ENCODE peak calls at places on chromosomes 6 and 20, in ten cellular contexts. K is small intestine, D is IMR-90, I is BE2C, P is skeletal muscle cell, T is heart right ventricle, N is brain microvascular endothelial cell, Y is fibroblast of the aortic adventitia, M is stomach, H is lower leg skin. Z is an unnamed sample.

GRCh38 chr6:17998003-17998402 is 10.6 kb upstream of the KIF13A start:
- DNase-seq in D (no peak), I (no peak), Y (no peak), H (no peak), M (no peak), N (no peak), P (no peak), K (no peak), T (no peak), Z (no peak)

GRCh38 chr6:13311155-13311554 is 17.2 kb downstream of the TBC1D7 start:
- DNase-seq in N (no peak), P (no peak), M (no peak), H (no peak), K (peak; percentile 16), Y (no peak), T (no peak), I (no peak), D (no peak), Z (no peak)

GRCh38 chr6:47352169-47352568 is 42.5 kb upstream of the TNFRSF21 start:
- DNase-seq in N (peak; percentile 5), P (no peak), I (peak; percentile 24), T (no peak), Y (no peak), M (no peak), D (no peak), K (no peak), H (no peak), Z (no peak)

GRCh38 chr20:53865905-53866786 is 204.2 kb downstream of the BCAS1 start:
- DNase-seq in P (no peak), N (peak; percentile 46), K (peak; percentile 56), D (peak; percentile 77), H (no peak), I (peak; percentile 59), T (peak; percentile 32), M (peak; percentile 60), Y (peak; percentile 73), Z (no peak)

GRCh38 chr20:57588596-57588995 is 27.7 kb downstream of the PCK1 start:
- DNase-seq in Y (no peak), H (no peak), M (no peak), D (no peak), K (no peak), N (no peak), I (no peak), P (no peak), T (no peak), Z (no peak)

GRCh38 chr6:135299256-135299655 is 118.1 kb downstream of the MYB start:
- DNase-seq in I (no peak), K (no peak), M (no peak), H (no peak), T (no peak), D (peak; percentile 75), P (peak; percentile 31), Y (peak; percentile 41), N (peak; percentile 96), Z (peak; percentile 33)

GRCh38 chr6:139016337-139017213 is 12.0 kb upstream of the ABRACL start:
- DNase-seq in Y (no peak), H (no peak), P (no peak), D (no peak), I (no peak), T (no peak), N (no peak), M (no peak), K (no peak), Z (no peak)

GRCh38 chr6:152984387-152984872 is 1.6 kb upstream of the FBXO5 start:
- DNase-seq in Y (no peak), M (no peak), H (no peak), I (no peak), D (no peak), P (no peak), N (no peak), K (peak; percentile 7), T (no peak), Z (no peak)

GRCh38 chr20:5935384-5935783 is 14.9 kb downstream of the TRMT6 start:
- DNase-seq in K (no peak), N (no peak), D (no peak), I (no peak), T (no peak), M (no peak), H (no peak), Y (no peak), P (no peak), Z (no peak)

GRCh38 chr6:112330877-112331260 is 16.3 kb upstream of the RFPL4B start:
- DNase-seq in D (no peak), P (no peak), I (no peak), T (no peak), M (no peak), Y (no peak), K (no peak), N (no peak), H (no peak), Z (no peak)

GRCh38 chr20:45034436-45034835 is 66.5 kb downstream of the KCNS1 start:
- DNase-seq in K (no peak), T (no peak), P (no peak), M (no peak), N (no peak), I (no peak), Y (no peak), D (no peak), H (no peak), Z (no peak)

GRCh38 chr6:106631356-106631755 is 2.0 kb downstream of the QRSL1 start:
- DNase-seq in N (no peak), M (no peak), K (no peak), Y (peak; percentile 5), T (no peak), D (peak; percentile 13), I (no peak), H (no peak), P (no peak), Z (no peak)

GRCh38 chr6:144438103-144438502 is 153.0 kb downstream of the UTRN start:
- DNase-seq in D (no peak), N (no peak), K (no peak), Y (no peak), T (no peak), P (no peak), H (no peak), M (no peak), I (no peak), Z (no peak)

GRCh38 chr6:144435602-144436426 is 150.7 kb downstream of the UTRN start:
- DNase-seq in M (no peak), H (no peak), K (no peak), D (no peak), P (no peak), I (no peak), Y (no peak), T (no peak), N (no peak), Z (no peak)

GRCh38 chr6:144439016-144439415 is 153.9 kb downstream of the UTRN start:
- DNase-seq in Y (no peak), D (no peak), N (no peak), M (no peak), H (no peak), P (no peak), I (no peak), K (no peak), T (no peak), Z (no peak)

GRCh38 chr6:144437105-144437504 is 152.0 kb downstream of the UTRN start:
- DNase-seq in N (no peak), Y (no peak), M (no peak), D (no peak), H (no peak), P (no peak), I (no peak), K (no peak), T (no peak), Z (no peak)

GRCh38 chr6:144434308-144434990 is 149.3 kb downstream of the UTRN start:
- DNase-seq in K (no peak), H (no peak), P (peak; percentile 76), N (peak; percentile 89), I (no peak), Y (peak; percentile 71), T (no peak), D (peak; percentile 88), M (no peak), Z (peak; percentile 65)
- H3K4me3 ChIP-seq in K (no peak overlapping the region), H (no peak overlapping the region), P (no peak overlapping the region), N (no peak overlapping the region), I (no peak overlapping the region), Y (no peak overlapping the region), T (no peak overlapping the region), D (no peak overlapping the region), M (no peak overlapping the region), Z (no peak overlapping the region)

GRCh38 chr6:110826236-110827129 is 11.2 kb upstream of the CDK19 start:
- DNase-seq in M (no peak), H (no peak), Y (peak; percentile 2), K (no peak), I (no peak), P (no peak), T (no peak), N (no peak), D (peak; percentile 22), Z (no peak)
- H3K4me3 ChIP-seq in M (no peak overlapping the region), H (no peak overlapping the region), Y (no peak overlapping the region), K (no peak overlapping the region), I (no peak overlapping the region), P (no peak overlapping the region), T (no peak overlapping the region), N (no peak overlapping the region), D (no peak overlapping the region), Z (no peak overlapping the region)

GRCh38 chr6:27889628-27890315 is 22.4 kb downstream of the OR2B2 start:
- DNase-seq in T (no peak), K (no peak), D (no peak), Y (no peak), P (no peak), M (no peak), I (no peak), N (no peak), H (peak; percentile 65), Z (no peak)

GRCh38 chr6:27889275-27889627 is 22.9 kb downstream of the OR2B2 start:
- DNase-seq in T (no peak), H (no peak), M (no peak), Y (no peak), N (no peak), I (no peak), P (no peak), K (no peak), D (peak; percentile 6), Z (no peak)

GRCh38 chr6:27890351-27891299 is 21.6 kb downstream of the OR2B2 start:
- DNase-seq in N (peak; percentile 87), K (peak; percentile 96), D (peak; percentile 97), P (peak; percentile 89), Y (peak; percentile 97), M (peak; percentile 71), H (peak; percentile 88), I (peak; percentile 82), T (no peak), Z (peak; percentile 82)

GRCh38 chr6:27891300-27891913 is 20.8 kb downstream of the OR2B2 start:
- DNase-seq in P (no peak), Y (no peak), M (no peak), D (no peak), I (no peak), N (no peak), T (no peak), H (no peak), K (no peak), Z (no peak)

GRCh38 chr6:27888576-27888975 is 23.6 kb downstream of the OR2B2 start:
- DNase-seq in P (no peak), T (no peak), M (no peak), K (no peak), H (no peak), Y (no peak), D (no peak), N (no peak), I (no peak), Z (no peak)
- H3K4me3 ChIP-seq in P (no peak overlapping the region), T (no peak overlapping the region), M (no peak overlapping the region), K (no peak overlapping the region), H (no peak overlapping the region), Y (no peak overlapping the region), D (no peak overlapping the region), N (no peak overlapping the region), I (no peak overlapping the region), Z (no peak overlapping the region)

GRCh38 chr6:104835782-104836181 is 23.9 kb downstream of the HACE1 start:
- DNase-seq in I (no peak), K (no peak), T (no peak), P (no peak), D (no peak), Y (no peak), N (no peak), M (no peak), H (no peak), Z (no peak)
- H3K4me3 ChIP-seq in I (no peak overlapping the region), K (no peak overlapping the region), T (no peak overlapping the region), P (no peak overlapping the region), D (no peak overlapping the region), Y (no peak overlapping the region), N (no peak overlapping the region), M (no peak overlapping the region), H (no peak overlapping the region), Z (no peak overlapping the region)

Z was measured in AG04449.